ENCODE peak calls at places on chromosomes 12 and 14, in five cellular contexts. V is fibroblast of lung, W is K562, E is cardiac fibroblast, Q is foreskin fibroblast. Z is an unnamed sample.

GRCh38 chr12:105462841-105463240 is 132.3 kb downstream of the C12orf75 start:
- DNase-seq in V (no peak), W (no peak), E (peak), Q (peak), Z (no peak)

GRCh38 chr14:52076334-52076733 is 7.5 kb upstream of the NID2 start:
- DNase-seq in V (peak), W (no peak), E (peak), Q (peak), Z (no peak)

GRCh38 chr12:87376722-87377121 is 652.5 kb downstream of the C12orf50 start:
- DNase-seq in V (no peak), W (no peak), E (no peak), Q (no peak), Z (no peak)

GRCh38 chr12:64181504-64182291 is 40.4 kb downstream of the KICS2 start:
- DNase-seq in V (peak), W (no peak), E (peak), Q (peak), Z (no peak)

GRCh38 chr12:126027816-126028215 is 962.6 kb downstream of the AACS start:
- DNase-seq in V (no peak), W (no peak), E (peak), Q (no peak), Z (no peak)

GRCh38 chr12:45477526-45477925 is 252.0 kb upstream of the ARID2 start:
- DNase-seq in V (no peak), W (no peak), E (peak), Q (peak), Z (no peak)

GRCh38 chr14:100193417-100194357 is 34.2 kb upstream of the DEGS2 start:
- DNase-seq in V (no peak), W (peak), E (no peak), Q (no peak), Z (peak)

GRCh38 chr12:25065035-25065434 is 116.1 kb upstream of the BCAT1 start:
- DNase-seq in V (no peak), W (no peak), E (no peak), Q (no peak), Z (no peak)

GRCh38 chr14:53882684-53883083 is 73.9 kb downstream of the BMP4 start:
- DNase-seq in V (no peak), W (no peak), E (no peak), Q (no peak), Z (peak)

GRCh38 chr12:66043035-66043434 is 87.5 kb downstream of the LLPH start:
- DNase-seq in V (no peak), W (no peak), E (no peak), Q (no peak), Z (no peak)

GRCh38 chr12:69653703-69654102 is 43.0 kb upstream of the LRRC10 start:
- DNase-seq in V (peak), W (no peak), E (peak), Q (peak), Z (no peak)

GRCh38 chr12:75981247-75981646 is 50.3 kb downstream of the PHLDA1 start:
- DNase-seq in V (no peak), W (no peak), E (no peak), Q (no peak), Z (no peak)

GRCh38 chr12:4987076-4987775 is 56.5 kb upstream of the KCNA5 start:
- DNase-seq in V (no peak), W (no peak), E (no peak), Q (no peak), Z (no peak)

GRCh38 chr12:95762123-95762785 is 28.3 kb downstream of the NTN4 start:
- DNase-seq in V (no peak), W (no peak), E (no peak), Q (no peak), Z (no peak)

GRCh38 chr14:20384321-20384720 is 29.0 kb downstream of the TEP1 start:
- DNase-seq in V (no peak), W (no peak), E (no peak), Q (no peak), Z (no peak)

GRCh38 chr12:93741741-93742085 is 64.5 kb downstream of the CRADD start:
- DNase-seq in V (no peak), W (no peak), E (no peak), Q (peak), Z (peak)

GRCh38 chr12:76127588-76127987 is 43.1 kb upstream of the NAP1L1 start:
- DNase-seq in V (no peak), W (no peak), E (no peak), Q (no peak), Z (no peak)

GRCh38 chr14:21090194-21090939 is 8.1 kb downstream of the ZNF219 start:
- DNase-seq in V (no peak), W (peak), E (peak), Q (no peak), Z (peak)

GRCh38 chr12:92553389-92553788 is 149.4 kb upstream of the PLEKHG7 start:
- DNase-seq in V (no peak), W (no peak), E (no peak), Q (no peak), Z (no peak)

GRCh38 chr12:123050331-123050809 is 69.9 kb downstream of the ARL6IP4 start:
- DNase-seq in V (no peak), W (no peak), E (peak), Q (peak), Z (no peak)

GRCh38 chr12:48054955-48055821 is 50.7 kb downstream of the SENP1 start:
- DNase-seq in V (no peak), W (no peak), E (no peak), Q (no peak), Z (no peak)

GRCh38 chr12:48053122-48053521 is 48.8 kb upstream of the COL2A1 start:
- DNase-seq in V (no peak), W (no peak), E (no peak), Q (no peak), Z (no peak)

GRCh38 chr12:48053883-48054282 is 49.6 kb upstream of the COL2A1 start:
- DNase-seq in V (no peak), W (no peak), E (no peak), Q (no peak), Z (no peak)

GRCh38 chr12:48050174-48050573 is 45.9 kb upstream of the COL2A1 start:
- DNase-seq in V (no peak), W (no peak), E (no peak), Q (no peak), Z (no peak)

DNA sequence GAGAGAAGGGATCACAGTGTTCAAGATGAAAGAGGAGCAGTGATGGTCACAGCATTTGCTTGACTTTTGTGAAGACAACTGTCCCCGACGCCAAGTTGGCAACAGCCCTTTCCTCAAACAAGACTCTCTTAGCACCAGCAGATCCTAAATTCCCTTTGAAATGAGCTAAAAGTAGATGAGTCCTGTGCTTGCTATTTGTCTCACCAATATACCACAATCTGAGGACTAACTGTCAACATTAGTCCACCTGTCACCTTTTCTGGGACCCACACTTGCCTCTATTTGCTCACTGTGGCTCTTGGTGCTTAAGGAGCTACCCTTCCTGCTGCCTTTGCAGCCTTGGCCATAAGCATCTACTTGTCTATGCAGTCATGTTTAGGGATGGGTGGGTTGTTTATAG is 47.4 kb upstream of the COL2A1 start:
- DNase-seq in V (no peak), W (no peak), E (no peak), Q (no peak), Z (no peak)
- TF ChIP-seq CTCF in V (no peak), W (no peak), E (no peak), Q (no peak), Z (no peak)

DNA sequence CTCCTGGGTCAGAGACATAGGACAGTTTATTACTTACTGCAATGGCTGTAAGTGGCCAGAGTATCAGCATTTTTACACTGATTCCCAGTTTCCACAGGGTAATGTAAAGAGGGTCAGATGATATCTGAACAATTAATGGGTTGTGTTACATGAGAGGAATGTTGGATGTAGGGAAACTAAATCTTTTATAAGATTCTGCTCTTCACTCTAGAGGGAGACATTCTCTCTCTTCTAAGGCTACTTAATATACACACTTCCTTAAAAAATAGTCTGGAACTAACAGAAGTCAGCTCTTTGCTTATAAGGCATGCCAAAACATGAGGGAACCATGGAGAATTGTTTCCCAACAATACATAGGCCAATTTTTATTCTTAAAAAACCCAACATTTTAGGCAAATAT is 389.8 kb downstream of the ETNK1 start:
- DNase-seq in V (peak), W (no peak), E (peak), Q (no peak), Z (no peak)
- TF ChIP-seq CTCF in V (no peak), W (no peak), E (peak), Q (no peak), Z (no peak)

DNA sequence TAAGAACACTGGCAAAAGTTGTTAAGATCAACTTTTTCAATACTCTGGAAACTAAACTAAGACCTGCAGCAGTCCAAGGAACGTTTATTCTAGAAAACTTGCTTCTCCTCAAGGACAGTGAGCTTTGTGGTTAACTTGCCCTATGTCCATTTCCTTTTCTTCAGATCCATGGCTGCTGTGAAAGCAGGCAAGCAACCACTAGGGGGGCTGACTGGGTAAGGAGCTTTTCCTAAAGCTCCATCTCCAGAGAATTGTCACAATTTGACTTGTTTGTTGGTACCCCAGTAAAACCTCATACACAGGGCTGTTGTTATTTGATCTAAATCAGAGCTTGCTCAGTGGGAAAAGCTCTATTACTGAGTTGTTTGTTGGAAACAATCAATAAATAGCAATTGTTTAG is 10.1 kb upstream of the RPL10L start:
- DNase-seq in V (no peak), W (no peak), E (no peak), Q (no peak), Z (no peak)
- TF ChIP-seq CTCF in V (no peak), W (no peak), E (no peak), Q (no peak), Z (no peak)

GRCh38 chr12:128763395-128763794 is 60.4 kb downstream of the SLC15A4 start:
- DNase-seq in V (no peak), W (no peak), E (no peak), Q (no peak), Z (no peak)
- TF ChIP-seq CTCF in V (no peak), W (no peak), E (no peak), Q (no peak), Z (no peak)

GRCh38 chr12:7061138-7061537 is 620 bp downstream of the C1S start:
- DNase-seq in V (no peak), W (no peak), E (no peak), Q (peak), Z (no peak)

GRCh38 chr12:7059780-7060179 is 738 bp upstream of the C1S start:
- DNase-seq in V (no peak), W (no peak), E (no peak), Q (no peak), Z (no peak)

GRCh38 chr12:7058850-7059249 is 1.7 kb upstream of the C1S start:
- DNase-seq in V (no peak), W (no peak), E (no peak), Q (no peak), Z (no peak)

GRCh38 chr12:7061596-7061995 is 1.1 kb downstream of the C1S start:
- DNase-seq in V (no peak), W (no peak), E (no peak), Q (no peak), Z (no peak)

DNA sequence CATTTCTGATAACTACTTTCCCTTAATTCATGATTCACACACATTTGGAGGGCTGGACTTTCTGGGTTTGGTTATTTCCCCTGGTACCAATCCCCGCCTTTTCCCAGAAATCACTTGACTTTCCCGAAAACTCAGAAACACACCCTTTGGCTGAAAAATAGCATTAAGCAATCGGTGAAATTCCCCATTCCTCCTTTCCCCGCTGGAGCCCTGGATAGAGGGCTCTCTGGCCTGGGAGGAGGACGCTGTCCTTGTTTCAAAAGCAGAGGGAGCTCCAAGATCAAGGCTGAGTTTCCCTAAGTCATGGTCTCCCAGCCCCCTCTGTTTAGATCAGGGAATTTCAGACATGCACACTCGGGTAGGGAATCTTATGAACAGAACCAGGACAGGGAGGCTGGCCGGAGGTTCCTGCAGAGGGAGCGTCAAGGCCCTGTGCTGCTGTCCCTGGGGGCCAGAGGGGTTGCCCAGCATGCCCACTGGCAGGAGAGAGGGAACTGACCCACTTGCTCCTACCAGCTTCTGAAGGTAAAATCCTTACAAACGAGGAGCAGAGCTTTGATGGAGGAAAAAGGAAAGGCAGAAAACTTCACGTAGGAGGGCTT is at the start of gene C1S:
- DNase-seq in V (peak), W (peak), E (peak), Q (peak), Z (no peak)
- TF ChIP-seq CTCF in V (peak), W (peak), E (peak), Q (peak), Z (no peak)